ENCODE peak calls at places on chromosomes 12 and 14, in four cellular contexts. One of them, this sample, is unnamed.

GRCh38 chr12:50764861-50765324 is 992 bp downstream of the ATF1 start:
- DNase-seq in GM12878: no peak
- DNase-seq in HepG2: peak
- DNase-seq in A549: peak
- DNase-seq in this sample: peak

GRCh38 chr12:91993287-91994028 is 152.2 kb downstream of the BTG1 start:
- DNase-seq in A549: no peak
- DNase-seq in GM12878: no peak
- DNase-seq in HepG2: no peak
- DNase-seq in this sample: no peak

GRCh38 chr12:50842637-50843493 is at the start of gene TMPRSS12:
- DNase-seq in GM12878: no peak
- DNase-seq in A549: no peak
- DNase-seq in HepG2: no peak
- DNase-seq in this sample: no peak

GRCh38 chr12:96425321-96425720 is 25.1 kb upstream of the CDK17 start:
- DNase-seq in HepG2: no peak
- DNase-seq in GM12878: no peak
- DNase-seq in A549: no peak
- DNase-seq in this sample: no peak

GRCh38 chr14:73269729-73270651 is 32.7 kb downstream of the PAPLN start:
- DNase-seq in A549: no peak
- DNase-seq in HepG2: no peak
- DNase-seq in GM12878: no peak
- DNase-seq in this sample: no peak

GRCh38 chr14:68042002-68042401 is 222.4 kb downstream of the RAD51B start:
- DNase-seq in A549: no peak
- DNase-seq in GM12878: no peak
- DNase-seq in HepG2: no peak
- DNase-seq in this sample: no peak

GRCh38 chr12:57488397-57489156 is 709 bp downstream of the MARS1 start:
- DNase-seq in GM12878: no peak
- DNase-seq in HepG2: no peak
- DNase-seq in A549: no peak
- DNase-seq in this sample: no peak

GRCh38 chr12:108240027-108240785 is 98.9 kb downstream of the CMKLR1 start:
- DNase-seq in GM12878: no peak
- DNase-seq in HepG2: no peak
- DNase-seq in A549: no peak
- DNase-seq in this sample: no peak

GRCh38 chr14:21436567-21437062 is 19.3 kb downstream of the CHD8 start:
- DNase-seq in GM12878: no peak
- DNase-seq in A549: no peak
- DNase-seq in HepG2: no peak
- DNase-seq in this sample: no peak

GRCh38 chr12:49903700-49904423 is at the start of gene FAIM2:
- DNase-seq in HepG2: no peak
- DNase-seq in GM12878: no peak
- DNase-seq in A549: no peak
- DNase-seq in this sample: no peak

GRCh38 chr12:188910-189621 is 24.9 kb downstream of the SLC6A12 start:
- DNase-seq in A549: peak
- DNase-seq in GM12878: no peak
- DNase-seq in HepG2: no peak
- DNase-seq in this sample: peak

GRCh38 chr14:68792022-68792829 is 641 bp downstream of the ZFP36L1 start:
- DNase-seq in A549: no peak
- DNase-seq in GM12878: no peak
- DNase-seq in HepG2: no peak
- DNase-seq in this sample: peak

GRCh38 chr14:79631276-79631675 is 580.0 kb downstream of the DIO2 start:
- DNase-seq in GM12878: no peak
- DNase-seq in HepG2: no peak
- DNase-seq in A549: no peak
- DNase-seq in this sample: no peak

GRCh38 chr14:67151082-67151666 is 38.1 kb upstream of the GARIN2 start:
- DNase-seq in A549: no peak
- DNase-seq in HepG2: no peak
- DNase-seq in GM12878: no peak
- DNase-seq in this sample: no peak

GRCh38 chr12:114952573-114953196 is 268.7 kb upstream of the TBX3 start:
- DNase-seq in HepG2: no peak
- DNase-seq in A549: no peak
- DNase-seq in GM12878: no peak
- DNase-seq in this sample: no peak

GRCh38 chr12:98418357-98419075 is 96.9 kb upstream of the TMPO start:
- DNase-seq in A549: peak
- DNase-seq in GM12878: no peak
- DNase-seq in HepG2: no peak
- DNase-seq in this sample: peak

GRCh38 chr12:111201036-111201435 is 167.9 kb downstream of the PHETA1 start:
- DNase-seq in A549: no peak
- DNase-seq in GM12878: no peak
- DNase-seq in HepG2: no peak
- DNase-seq in this sample: no peak

GRCh38 chr12:54544743-54545142 is 4.7 kb upstream of the PDE1B start:
- DNase-seq in HepG2: no peak
- DNase-seq in GM12878: no peak
- DNase-seq in A549: no peak
- DNase-seq in this sample: no peak

GRCh38 chr14:71143391-71144290 is 236.4 kb downstream of the PCNX1 start:
- DNase-seq in HepG2: peak
- DNase-seq in A549: no peak
- DNase-seq in GM12878: no peak
- DNase-seq in this sample: peak

GRCh38 chr12:2864198-2864597 is 7.4 kb upstream of the TEX52 start:
- DNase-seq in A549: no peak
- DNase-seq in GM12878: no peak
- DNase-seq in HepG2: no peak
- DNase-seq in this sample: no peak

GRCh38 chr14:31292962-31293616 is 85.5 kb upstream of the HECTD1 start:
- DNase-seq in HepG2: no peak
- DNase-seq in GM12878: no peak
- DNase-seq in A549: no peak
- DNase-seq in this sample: no peak

GRCh38 chr12:104825408-104825807 is 132.7 kb downstream of the SLC41A2 start:
- DNase-seq in HepG2: no peak
- DNase-seq in GM12878: no peak
- DNase-seq in A549: no peak
- DNase-seq in this sample: peak

GRCh38 chr12:70994217-70994788 is 73.8 kb upstream of the PTPRR start:
- DNase-seq in GM12878: no peak
- DNase-seq in A549: no peak
- DNase-seq in HepG2: no peak
- DNase-seq in this sample: no peak

GRCh38 chr14:81406863-81407262 is 6.7 kb upstream of the STON2 start:
- DNase-seq in HepG2: peak
- DNase-seq in A549: no peak
- DNase-seq in GM12878: no peak
- DNase-seq in this sample: peak

GRCh38 chr12:93441111-93441616 is 583 bp downstream of the UBE2N start:
- DNase-seq in GM12878: no peak
- DNase-seq in A549: peak
- DNase-seq in HepG2: no peak
- DNase-seq in this sample: no peak

GRCh38 chr12:1885082-1885596 is 33.3 kb downstream of the CACNA2D4 start:
- DNase-seq in GM12878: no peak
- DNase-seq in A549: no peak
- DNase-seq in HepG2: no peak
- DNase-seq in this sample: no peak

GRCh38 chr12:42673535-42673934 is 84.0 kb upstream of the PRICKLE1 start:
- DNase-seq in GM12878: no peak
- DNase-seq in HepG2: no peak
- DNase-seq in A549: no peak
- DNase-seq in this sample: no peak

GRCh38 chr12:63317880-63318279 is 166.9 kb upstream of the AVPR1A start:
- DNase-seq in HepG2: no peak
- DNase-seq in GM12878: no peak
- DNase-seq in A549: no peak
- DNase-seq in this sample: no peak

GRCh38 chr14:81164167-81164774 is 56.5 kb downstream of the GTF2A1 start:
- DNase-seq in A549: peak
- DNase-seq in GM12878: peak
- DNase-seq in HepG2: peak
- DNase-seq in this sample: peak

GRCh38 chr12:105020241-105020962 is 34.3 kb downstream of the NOPCHAP1 start:
- DNase-seq in GM12878: no peak
- DNase-seq in HepG2: no peak
- DNase-seq in A549: no peak
- DNase-seq in this sample: no peak

GRCh38 chr12:112374166-112374740 is 8.0 kb downstream of the HECTD4 start:
- DNase-seq in A549: no peak
- DNase-seq in HepG2: no peak
- DNase-seq in GM12878: no peak
- DNase-seq in this sample: no peak

GRCh38 chr14:96297000-96297399 is 41.0 kb downstream of the BDKRB1 start:
- DNase-seq in A549: no peak
- DNase-seq in HepG2: peak
- DNase-seq in GM12878: no peak
- DNase-seq in this sample: no peak

GRCh38 chr14:31510222-31510621 is 22.4 kb upstream of the GPR33 start:
- DNase-seq in GM12878: no peak
- DNase-seq in HepG2: peak
- DNase-seq in A549: peak
- DNase-seq in this sample: peak

GRCh38 chr12:128973883-128974681 is 120.8 kb downstream of the GLT1D1 start:
- DNase-seq in A549: no peak
- DNase-seq in GM12878: no peak
- DNase-seq in HepG2: no peak
- DNase-seq in this sample: no peak

GRCh38 chr12:128969480-128970055 is 116.3 kb downstream of the GLT1D1 start:
- DNase-seq in HepG2: no peak
- DNase-seq in GM12878: peak
- DNase-seq in A549: peak
- DNase-seq in this sample: peak

GRCh38 chr12:128970941-128971340 is 117.7 kb downstream of the GLT1D1 start:
- DNase-seq in GM12878: no peak
- DNase-seq in HepG2: no peak
- DNase-seq in A549: no peak
- DNase-seq in this sample: no peak

GRCh38 chr12:128970110-128970509 is 116.8 kb downstream of the GLT1D1 start:
- DNase-seq in HepG2: no peak
- DNase-seq in A549: no peak
- DNase-seq in GM12878: no peak
- DNase-seq in this sample: no peak

GRCh38 chr12:128971802-128972201 is 118.5 kb downstream of the GLT1D1 start:
- DNase-seq in HepG2: no peak
- DNase-seq in GM12878: no peak
- DNase-seq in A549: no peak
- DNase-seq in this sample: no peak
- TF ChIP-seq JUNB in HepG2: no peak
- TF ChIP-seq JUNB in GM12878: no peak
- TF ChIP-seq JUNB in A549: no peak
- TF ChIP-seq JUNB in this sample: no peak

DNA sequence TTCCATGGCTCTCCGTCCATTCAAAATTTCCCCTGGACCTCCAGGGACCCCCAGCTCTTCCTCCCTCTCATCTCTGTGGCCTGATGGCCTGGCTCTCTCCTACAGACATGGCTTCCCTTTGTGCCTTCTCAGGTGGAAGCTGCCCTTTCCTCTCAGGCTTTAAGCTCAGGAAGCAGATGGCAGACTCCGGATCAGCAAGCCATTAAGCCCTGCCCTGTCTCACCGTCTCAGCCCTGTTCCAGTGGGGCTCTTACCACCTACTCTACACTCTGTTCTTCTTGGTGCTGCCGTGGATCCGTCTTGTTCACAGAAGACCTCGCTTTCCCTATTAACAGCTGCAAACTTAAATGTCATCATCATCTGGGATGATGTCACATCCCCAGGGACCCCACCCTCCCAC is 33.1 kb downstream of the NPC2 start:
- DNase-seq in HepG2: no peak
- DNase-seq in GM12878: no peak
- DNase-seq in A549: no peak
- DNase-seq in this sample: no peak
- TF ChIP-seq RFX5 in HepG2: no peak
- TF ChIP-seq RFX5 in GM12878: no peak
- TF ChIP-seq RFX5 in A549: no peak
- TF ChIP-seq RFX5 in this sample: no peak

GRCh38 chr12:120702629-120703028 is 7.6 kb upstream of the UNC119B start:
- DNase-seq in HepG2: peak
- DNase-seq in GM12878: no peak
- DNase-seq in A549: no peak
- DNase-seq in this sample: no peak
- TF ChIP-seq JUNB in HepG2: no peak
- TF ChIP-seq JUNB in GM12878: no peak
- TF ChIP-seq JUNB in A549: no peak
- TF ChIP-seq JUNB in this sample: no peak

GRCh38 chr12:122880668-122881067 is 15.3 kb downstream of the VPS37B start:
- DNase-seq in A549: peak
- DNase-seq in GM12878: no peak
- DNase-seq in HepG2: peak
- DNase-seq in this sample: peak
- TF ChIP-seq RFX5 in A549: no peak
- TF ChIP-seq RFX5 in GM12878: no peak
- TF ChIP-seq RFX5 in HepG2: no peak
- TF ChIP-seq RFX5 in this sample: no peak

GRCh38 chr14:103896578-103896977 is 31.7 kb upstream of the TDRD9 start:
- DNase-seq in GM12878: no peak
- DNase-seq in HepG2: no peak
- DNase-seq in A549: no peak
- DNase-seq in this sample: no peak
- TF ChIP-seq JUNB in GM12878: no peak
- TF ChIP-seq JUNB in HepG2: no peak
- TF ChIP-seq JUNB in A549: no peak
- TF ChIP-seq JUNB in this sample: no peak

GRCh38 chr12:76018111-76018510 is 13.5 kb downstream of the PHLDA1 start:
- DNase-seq in GM12878: no peak
- DNase-seq in A549: no peak
- DNase-seq in HepG2: peak
- DNase-seq in this sample: no peak
- TF ChIP-seq RFX5 in GM12878: no peak
- TF ChIP-seq RFX5 in A549: no peak
- TF ChIP-seq RFX5 in HepG2: no peak
- TF ChIP-seq RFX5 in this sample: no peak

GRCh38 chr12:77120695-77121094 is 55.3 kb upstream of the E2F7 start:
- DNase-seq in A549: no peak
- DNase-seq in GM12878: no peak
- DNase-seq in HepG2: no peak
- DNase-seq in this sample: no peak
- TF ChIP-seq JUNB in A549: no peak
- TF ChIP-seq JUNB in GM12878: no peak
- TF ChIP-seq JUNB in HepG2: no peak
- TF ChIP-seq JUNB in this sample: no peak

GRCh38 chr14:35229495-35230089 is 62.6 kb upstream of the PSMA6 start:
- DNase-seq in HepG2: peak
- DNase-seq in A549: peak
- DNase-seq in GM12878: no peak
- DNase-seq in this sample: peak
- TF ChIP-seq RFX5 in HepG2: no peak
- TF ChIP-seq RFX5 in A549: no peak
- TF ChIP-seq RFX5 in GM12878: no peak
- TF ChIP-seq RFX5 in this sample: no peak